ENCODE peak calls at places on chromosomes 1 and 21, in five cellular contexts. S is ovary, J is left lung, M is right lobe of liver, P is Peyer's patch. X is an unnamed sample. For H3K9me3, the result is how much of the 10 kb centered on the place peaks cover.

GRCh38 chr1:13616234-13616633 is 32.6 kb downstream of the PDPN start:
- DNase-seq in S (no peak), J (no peak), M (no peak), P (no peak), X (no peak)

GRCh38 chr1:44587796-44588460 is 86.4 kb downstream of the TMEM53 start:
- DNase-seq in S (no peak), J (no peak), M (no peak), P (no peak), X (peak)

GRCh38 chr1:223717695-223718363 is 5.5 kb downstream of the CAPN2 start:
- DNase-seq in S (no peak), J (no peak), M (no peak), P (no peak), X (no peak)

GRCh38 chr1:198161718-198162090 is 4.9 kb downstream of the NEK7 start:
- DNase-seq in S (no peak), J (no peak), M (no peak), P (no peak), X (no peak)

GRCh38 chr1:155591770-155592169 is 18.2 kb upstream of the MSTO1 start:
- DNase-seq in S (no peak), J (no peak), M (no peak), P (no peak), X (no peak)

GRCh38 chr1:16260814-16261213 is 23.8 kb upstream of the CPLANE2 start:
- DNase-seq in S (no peak), J (no peak), M (no peak), P (no peak), X (no peak)

GRCh38 chr1:210663730-210664573 is 335.2 kb downstream of the HHAT start:
- DNase-seq in S (no peak), J (no peak), M (no peak), P (no peak), X (no peak)

GRCh38 chr1:204151562-204152309 is at the start of gene ETNK2:
- DNase-seq in S (peak), J (peak), M (peak), P (no peak), X (peak)

GRCh38 chr1:182614796-182615451 is 10.7 kb upstream of the RGS16 start:
- DNase-seq in S (peak), J (peak), M (peak), P (peak), X (peak)

GRCh38 chr1:113536182-113536780 is 146.0 kb downstream of the MAGI3 start:
- DNase-seq in S (no peak), J (no peak), M (no peak), P (no peak), X (no peak)

GRCh38 chr1:38235705-38236104 is 189.1 kb upstream of the POU3F1 start:
- DNase-seq in S (no peak), J (no peak), M (no peak), P (no peak), X (no peak)

GRCh38 chr1:13808729-13809131 is 108.7 kb downstream of the PRDM2 start:
- DNase-seq in S (peak), J (no peak), M (no peak), P (no peak), X (peak)

GRCh38 chr1:36109041-36109679 is 15.9 kb downstream of the COL8A2 start:
- DNase-seq in S (no peak), J (no peak), M (no peak), P (peak), X (no peak)

GRCh38 chr1:210516092-210516491 is 187.4 kb downstream of the HHAT start:
- DNase-seq in S (no peak), J (no peak), M (no peak), P (no peak), X (no peak)

GRCh38 chr1:202698276-202698675 is 12.0 kb downstream of the SYT2 start:
- DNase-seq in S (no peak), J (no peak), M (no peak), P (no peak), X (no peak)

GRCh38 chr1:243944429-243945160 is 94.6 kb upstream of the AKT3 start:
- DNase-seq in S (no peak), J (no peak), M (no peak), P (no peak), X (no peak)

GRCh38 chr1:162633327-162633762 is 1.1 kb downstream of the DDR2 start:
- DNase-seq in S (no peak), J (no peak), M (no peak), P (no peak), X (no peak)

GRCh38 chr1:236997361-236997760 is 6.9 kb downstream of the MT1HL1 start:
- DNase-seq in S (no peak), J (no peak), M (no peak), P (no peak), X (peak)

GRCh38 chr21:29800051-29800450 is 139.7 kb downstream of the GRIK1 start:
- DNase-seq in S (no peak), J (no peak), M (no peak), P (no peak), X (no peak)

GRCh38 chr1:60600532-60600931 is 481.8 kb upstream of the NFIA start:
- DNase-seq in S (no peak), J (no peak), M (no peak), P (no peak), X (no peak)

GRCh38 chr1:203649551-203650011 is 22.9 kb downstream of the ATP2B4 start:
- DNase-seq in S (no peak), J (no peak), M (no peak), P (peak), X (no peak)

GRCh38 chr1:221444346-221444745 is 297.5 kb downstream of the DUSP10 start:
- DNase-seq in S (no peak), J (no peak), M (no peak), P (no peak), X (no peak)

GRCh38 chr1:223748773-223749733 is 36.7 kb downstream of the CAPN2 start:
- DNase-seq in S (peak), J (peak), M (peak), P (peak), X (peak)

GRCh38 chr1:213908521-213908920 is 79.3 kb upstream of the PROX1 start:
- DNase-seq in S (no peak), J (no peak), M (no peak), P (no peak), X (no peak)

GRCh38 chr21:14842641-14843040 is 222.2 kb downstream of the NRIP1 start:
- DNase-seq in S (no peak), J (no peak), M (no peak), P (no peak), X (no peak)

GRCh38 chr1:201049248-201049831 is 25.8 kb upstream of the KIF21B start:
- DNase-seq in S (no peak), J (no peak), M (no peak), P (no peak), X (no peak)

GRCh38 chr1:156910309-156910782 is 10.1 kb upstream of the LRRC71 start:
- DNase-seq in S (no peak), J (peak), M (peak), P (no peak), X (peak)

GRCh38 chr1:220701974-220702373 is 11.8 kb downstream of the C1orf115 start:
- DNase-seq in S (no peak), J (no peak), M (no peak), P (no peak), X (no peak)

GRCh38 chr1:56577859-56578663 is 1.3 kb downstream of the PLPP3 start:
- DNase-seq in S (no peak), J (peak), M (peak), P (peak), X (peak)

GRCh38 chr1:35560256-35561225 is 2.9 kb downstream of the NCDN start:
- DNase-seq in S (no peak), J (peak), M (peak), P (no peak), X (peak)

GRCh38 chr1:186492531-186493291 is 31.8 kb upstream of the PDC start:
- DNase-seq in S (no peak), J (no peak), M (no peak), P (no peak), X (no peak)

GRCh38 chr1:222064388-222065201 is 322.7 kb upstream of the DUSP10 start:
- DNase-seq in S (no peak), J (no peak), M (no peak), P (no peak), X (no peak)

GRCh38 chr1:35935436-35935835 is 4.5 kb downstream of the AGO3 start:
- DNase-seq in S (no peak), J (no peak), M (no peak), P (no peak), X (no peak)

GRCh38 chr1:154851392-154852177 is 18.5 kb downstream of the KCNN3 start:
- DNase-seq in S (no peak), J (no peak), M (no peak), P (no peak), X (no peak)

GRCh38 chr21:44088401-44088780 is 18.8 kb upstream of the PWP2 start:
- DNase-seq in S (no peak), J (no peak), M (no peak), P (no peak), X (no peak)

GRCh38 chr21:39518055-39518844 is 66.5 kb downstream of the SH3BGR start:
- DNase-seq in S (no peak), J (no peak), M (no peak), P (no peak), X (peak)

GRCh38 chr1:168227620-168228019 is 1.8 kb downstream of the SFT2D2 start:
- DNase-seq in S (no peak), J (no peak), M (no peak), P (no peak), X (no peak)

GRCh38 chr1:230044729-230045128 is 22.3 kb upstream of the GALNT2 start:
- DNase-seq in S (no peak), J (no peak), M (no peak), P (no peak), X (no peak)

GRCh38 chr1:205942631-205943159 is 561 bp downstream of the SLC26A9 start:
- DNase-seq in S (no peak), J (no peak), M (no peak), P (no peak), X (no peak)

GRCh38 chr1:205940710-205941109 is 2.5 kb downstream of the SLC26A9 start:
- DNase-seq in S (no peak), J (no peak), M (no peak), P (no peak), X (no peak)

GRCh38 chr1:205938682-205939081 is 4.6 kb downstream of the SLC26A9 start:
- DNase-seq in S (no peak), J (no peak), M (no peak), P (no peak), X (no peak)

GRCh38 chr1:205936846-205937707 is 6.2 kb downstream of the SLC26A9 start:
- DNase-seq in S (no peak), J (no peak), M (no peak), P (no peak), X (no peak)

DNA sequence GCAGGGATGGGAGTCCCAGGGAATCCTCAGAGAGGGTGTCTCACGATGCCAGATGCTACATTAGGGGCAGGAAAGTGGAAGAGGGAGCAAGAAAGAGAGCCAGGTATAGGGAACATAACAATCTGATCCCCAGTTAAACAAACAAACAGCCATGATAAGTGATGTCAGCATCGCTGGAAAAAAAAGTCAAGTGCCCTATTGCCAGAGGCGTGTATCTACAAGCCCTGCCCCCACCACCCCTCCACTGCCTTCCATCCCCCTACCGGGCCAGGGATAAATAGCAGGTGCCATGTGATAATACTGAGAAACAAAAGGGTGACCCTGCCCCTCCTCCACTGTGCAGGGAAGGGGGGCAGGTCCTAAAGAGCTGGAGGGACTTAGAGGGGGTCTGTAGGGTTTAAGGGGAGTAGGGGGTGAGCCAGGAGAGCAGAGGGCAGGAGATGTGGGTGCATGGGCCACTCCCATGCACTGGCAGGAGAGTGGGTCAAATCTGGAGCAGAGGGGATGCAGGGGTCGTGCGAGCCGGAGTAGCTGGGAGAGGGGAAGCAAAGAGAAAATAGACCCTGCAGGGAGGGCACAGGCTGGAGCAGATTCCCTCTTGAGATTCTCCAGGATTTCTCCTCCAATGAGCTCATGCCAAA is 3.4 kb downstream of the SLC26A9 start:
- DNase-seq in S (no peak), J (no peak), M (no peak), P (no peak), X (no peak)
- TF ChIP-seq CTCF in S (no peak), J (no peak), M (no peak), P (no peak), X (no peak)

GRCh38 chr1:4120557-4121292 is 220.7 kb upstream of the C1orf174 start:
- DNase-seq in S (no peak), J (no peak), M (no peak), P (no peak), X (no peak)
- H3K9me3 ChIP-seq in S (under half), J (under half), M (under half), P (under half), X (under half)

GRCh38 chr1:7646164-7646563 is 124.9 kb upstream of the VAMP3 start:
- DNase-seq in S (no peak), J (peak), M (no peak), P (no peak), X (no peak)

GRCh38 chr1:7645751-7646048 is 125.4 kb upstream of the VAMP3 start:
- DNase-seq in S (no peak), J (no peak), M (no peak), P (no peak), X (no peak)

GRCh38 chr1:7650801-7651200 is 120.3 kb upstream of the VAMP3 start:
- DNase-seq in S (no peak), J (peak), M (no peak), P (no peak), X (no peak)

GRCh38 chr1:7646981-7647901 is 123.9 kb upstream of the VAMP3 start:
- DNase-seq in S (peak), J (peak), M (peak), P (peak), X (peak)

GRCh38 chr1:7648761-7649384 is 122.2 kb upstream of the VAMP3 start:
- DNase-seq in S (no peak), J (peak), M (peak), P (no peak), X (peak)
- H3K27ac ChIP-seq in S (no peak), J (peak), M (no peak), P (no peak), X (no peak)

DNA sequence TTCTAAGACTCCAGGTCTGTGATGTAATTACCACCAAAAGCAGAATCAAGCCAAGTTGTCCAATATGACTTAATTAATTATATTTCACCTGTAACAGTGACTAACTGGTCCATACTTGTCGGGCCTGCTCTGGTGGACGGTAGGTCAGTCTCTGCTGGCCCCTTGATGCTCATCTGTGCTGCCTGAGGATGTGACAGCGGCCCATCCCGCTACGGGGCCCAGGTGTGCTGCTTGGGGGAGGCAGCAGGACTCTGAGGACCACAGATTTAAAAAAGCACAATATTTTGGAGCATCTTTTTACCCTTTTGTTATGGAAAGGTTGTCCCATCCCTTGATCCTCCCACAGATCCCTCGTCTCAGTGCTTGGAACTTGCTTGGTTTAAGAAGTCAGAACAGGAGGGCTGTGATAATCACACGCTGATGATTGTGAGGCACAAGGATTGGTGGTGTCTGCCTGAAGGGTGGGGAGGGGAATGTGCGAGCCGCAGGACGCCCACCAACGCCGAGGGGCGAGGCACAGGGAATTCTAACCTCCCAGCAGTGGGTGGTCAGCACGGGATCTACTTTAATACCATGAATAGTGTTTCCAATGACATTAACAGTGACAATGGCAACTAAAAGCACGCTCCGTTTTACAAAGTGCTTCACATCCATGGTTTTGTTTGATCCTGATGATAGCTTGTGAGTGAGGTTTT is 27.8 kb upstream of the UMODL1 start:
- DNase-seq in S (no peak), J (peak), M (no peak), P (no peak), X (no peak)
- TF ChIP-seq CTCF in S (no peak), J (no peak), M (no peak), P (no peak), X (no peak)

GRCh38 chr1:151036356-151036755 is at the start of gene BNIPL:
- DNase-seq in S (no peak), J (no peak), M (no peak), P (no peak), X (no peak)

GRCh38 chr1:151039527-151039926 is 3.1 kb downstream of the BNIPL start:
- DNase-seq in S (no peak), J (no peak), M (no peak), P (no peak), X (no peak)

GRCh38 chr1:151037032-151037431 is 646 bp downstream of the BNIPL start:
- DNase-seq in S (no peak), J (no peak), M (no peak), P (no peak), X (no peak)

GRCh38 chr1:151032164-151032563 is 4.2 kb upstream of the BNIPL start:
- DNase-seq in S (no peak), J (no peak), M (no peak), P (no peak), X (no peak)

DNA sequence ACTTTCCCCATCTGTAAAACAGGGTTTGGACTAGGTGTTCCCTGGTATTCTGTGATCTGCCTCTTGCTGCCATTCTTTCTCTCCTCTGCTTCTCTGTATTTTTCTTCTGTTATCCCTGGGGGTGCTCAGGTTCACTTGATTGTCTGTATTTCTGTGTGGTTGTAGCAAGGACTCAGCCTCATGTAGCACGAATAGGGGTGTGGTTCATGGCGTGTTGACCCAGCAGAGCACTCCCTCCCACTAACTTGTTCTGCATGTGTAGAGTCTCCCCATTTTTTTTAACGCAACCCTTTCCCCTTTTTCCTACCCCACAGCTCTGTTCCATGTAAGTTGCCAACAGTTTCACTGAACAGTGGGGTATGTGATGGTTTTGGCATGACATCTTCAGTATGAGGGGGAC is 1.2 kb upstream of the BNIPL start:
- DNase-seq in S (no peak), J (no peak), M (no peak), P (no peak), X (no peak)
- H3K9me3 ChIP-seq in S (under half), J (under half), M (under half), P (under half), X (under half)

DNA sequence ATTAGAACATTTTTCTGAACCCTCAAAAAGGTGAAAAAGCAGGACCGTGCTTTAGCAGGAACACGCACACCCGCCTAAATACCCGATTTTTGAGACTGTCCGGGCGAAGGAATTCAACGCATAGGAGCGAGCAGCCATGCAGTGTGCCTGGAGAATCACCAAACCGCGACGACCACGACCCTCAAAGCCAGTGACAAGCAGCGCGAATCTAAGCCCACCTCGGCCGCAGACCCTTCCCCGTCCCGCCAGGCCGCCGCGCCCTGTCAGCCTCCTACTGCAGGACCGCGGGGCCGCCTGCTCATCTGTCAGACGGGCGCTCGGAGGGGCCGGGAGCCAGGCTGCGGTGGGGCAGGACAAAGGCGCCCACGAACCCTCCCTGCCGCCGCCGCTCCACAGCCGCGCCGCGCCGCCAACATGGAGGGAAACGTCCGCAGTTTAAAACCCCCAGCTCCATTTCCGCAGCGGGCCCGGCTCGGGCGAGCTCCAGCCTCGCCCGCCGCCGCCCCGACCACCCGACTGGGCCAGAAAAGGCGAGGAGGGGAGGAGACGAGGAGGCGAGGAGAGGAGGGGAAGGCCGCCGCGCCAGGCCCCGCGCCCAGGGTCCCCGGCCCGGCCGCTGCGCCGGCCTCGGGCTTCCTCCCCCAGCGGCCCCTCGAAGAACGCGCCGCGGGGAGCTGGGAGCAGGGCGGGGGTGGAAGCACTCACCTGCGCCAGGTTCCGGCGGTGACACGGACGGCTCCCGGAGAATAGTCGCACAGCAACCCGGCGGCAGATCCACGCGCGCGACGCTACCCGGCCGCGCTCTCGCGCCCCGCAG is at the start of gene LBR:
- DNase-seq in S (peak), J (peak), M (peak), P (peak), X (peak)
- H3K27ac ChIP-seq in S (peak), J (peak), M (peak), P (peak), X (peak)

GRCh38 chr1:2233997-2234761 is 6.1 kb downstream of the SKI start:
- DNase-seq in S (peak), J (peak), M (peak), P (peak), X (no peak)
- TF ChIP-seq CTCF in S (no peak), J (no peak), M (no peak), P (no peak), X (no peak)

X was measured in heart right ventricle.